ENCODE peak calls at places on chromosome 2, in four cellular contexts. V, X, E and H are unnamed samples.

GRCh38 chr2:85795331-85796045 is 41.7 kb downstream of the ATOH8 start:
- DNase-seq in V (no peak), X (no peak), E (no peak), H (no peak)

GRCh38 chr2:128541448-128541847 is 222.8 kb upstream of the HS6ST1 start:
- DNase-seq in V (no peak), X (no peak), E (no peak), H (no peak)

GRCh38 chr2:135657806-135658582 is 83.7 kb upstream of the UBXN4 start:
- DNase-seq in V (no peak), X (peak), E (no peak), H (no peak)

GRCh38 chr2:224881846-224882245 is 160.4 kb downstream of the DOCK10 start:
- DNase-seq in V (no peak), X (no peak), E (no peak), H (no peak)

GRCh38 chr2:39728941-39729351 is 50.1 kb downstream of the THUMPD2 start:
- DNase-seq in V (no peak), X (no peak), E (no peak), H (peak)

GRCh38 chr2:108145551-108145950 is 94.2 kb upstream of the SULT1C3 start:
- DNase-seq in V (no peak), X (no peak), E (no peak), H (no peak)

GRCh38 chr2:216799873-216800421 is 59.9 kb downstream of the TNP1 start:
- DNase-seq in V (no peak), X (no peak), E (no peak), H (no peak)

GRCh38 chr2:168119519-168120141 is 127.8 kb downstream of the STK39 start:
- DNase-seq in V (no peak), X (peak), E (peak), H (peak)

GRCh38 chr2:230512955-230513748 is 97.2 kb downstream of the SP100 start:
- DNase-seq in V (no peak), X (no peak), E (no peak), H (no peak)

GRCh38 chr2:48633143-48633542 is 15.5 kb downstream of the GTF2A1L start:
- DNase-seq in V (no peak), X (no peak), E (no peak), H (no peak)

GRCh38 chr2:13581471-13581870 is 864.7 kb downstream of the TRIB2 start:
- DNase-seq in V (no peak), X (no peak), E (no peak), H (no peak)

GRCh38 chr2:54371461-54372065 is 84.6 kb upstream of the SPTBN1 start:
- DNase-seq in V (no peak), X (no peak), E (no peak), H (no peak)

GRCh38 chr2:236521556-236521955 is 48.1 kb upstream of the ACKR3 start:
- DNase-seq in V (no peak), X (no peak), E (no peak), H (no peak)

GRCh38 chr2:230723363-230723762 is 10.7 kb downstream of the CAB39 start:
- DNase-seq in V (no peak), X (no peak), E (no peak), H (no peak)

GRCh38 chr2:179239194-179239593 is 25.4 kb downstream of the SESTD1 start:
- DNase-seq in V (no peak), X (no peak), E (no peak), H (peak)

GRCh38 chr2:62461707-62462106 is 44.3 kb downstream of the TMEM17 start:
- DNase-seq in V (no peak), X (no peak), E (no peak), H (no peak)

GRCh38 chr2:136281281-136282117 is 163.6 kb upstream of the CXCR4 start:
- DNase-seq in V (no peak), X (peak), E (no peak), H (no peak)

GRCh38 chr2:11239718-11240462 is 84.6 kb downstream of the SLC66A3 start:
- DNase-seq in V (no peak), X (no peak), E (no peak), H (no peak)

GRCh38 chr2:72898263-72898906 is 11.2 kb downstream of the SPR start:
- DNase-seq in V (no peak), X (no peak), E (no peak), H (no peak)

GRCh38 chr2:212001280-212001679 is 537.3 kb downstream of the ERBB4 start:
- DNase-seq in V (no peak), X (no peak), E (no peak), H (no peak)